ENCODE peak calls at places on chromosomes 7 and 10, in seven cellular contexts. O is psoas muscle, B is GM23338, V is spleen, Q is astrocyte, H is IMR-90, A is PC-3. G is an unnamed sample. For H3K36me3, the result is how much of the 10 kb centered on the place peaks cover.

GRCh38 chr10:97731346-97732051 is 5.4 kb upstream of the ZFYVE27 start:
- DNase-seq in V (no peak), O (peak), B (peak), H (peak), Q (peak), A (peak), G (peak)

GRCh38 chr7:106736508-106737201 is 75.7 kb upstream of the CCDC71L start:
- DNase-seq in A (peak), B (peak), H (peak), V (no peak), Q (peak), O (no peak), G (no peak)

GRCh38 chr7:18420758-18421157 is 74.8 kb upstream of the HDAC9 start:
- DNase-seq in B (no peak), O (no peak), V (no peak), H (peak), A (no peak), Q (peak), G (no peak)

GRCh38 chr7:133545613-133546012 is 292.7 kb downstream of the EXOC4 start:
- DNase-seq in V (no peak), Q (peak), O (no peak), A (peak), H (peak), B (no peak), G (no peak)

GRCh38 chr10:124576526-124577420 is 115.2 kb downstream of the LHPP start:
- DNase-seq in O (no peak), Q (no peak), H (no peak), V (peak), B (no peak), A (no peak), G (no peak)

GRCh38 chr7:137961200-137962177 is 40.4 kb downstream of the CREB3L2 start:
- DNase-seq in Q (peak), A (no peak), O (no peak), V (no peak), H (peak), B (no peak), G (no peak)

GRCh38 chr10:78053201-78053868 is 19.7 kb downstream of the RPS24 start:
- DNase-seq in O (no peak), B (no peak), H (peak), V (no peak), A (peak), Q (peak), G (no peak)

GRCh38 chr10:69483988-69484387 is 32.7 kb downstream of the TSPAN15 start:
- DNase-seq in Q (no peak), A (no peak), V (no peak), B (no peak), H (no peak), O (no peak), G (no peak)

GRCh38 chr10:22483132-22483531 is 137.8 kb downstream of the SPAG6 start:
- DNase-seq in B (no peak), Q (no peak), V (no peak), O (no peak), A (no peak), H (no peak), G (no peak)

GRCh38 chr10:77877461-77878344 is 48.9 kb downstream of the DLG5 start:
- DNase-seq in Q (peak), A (no peak), O (peak), B (peak), H (peak), V (peak), G (no peak)

DNA sequence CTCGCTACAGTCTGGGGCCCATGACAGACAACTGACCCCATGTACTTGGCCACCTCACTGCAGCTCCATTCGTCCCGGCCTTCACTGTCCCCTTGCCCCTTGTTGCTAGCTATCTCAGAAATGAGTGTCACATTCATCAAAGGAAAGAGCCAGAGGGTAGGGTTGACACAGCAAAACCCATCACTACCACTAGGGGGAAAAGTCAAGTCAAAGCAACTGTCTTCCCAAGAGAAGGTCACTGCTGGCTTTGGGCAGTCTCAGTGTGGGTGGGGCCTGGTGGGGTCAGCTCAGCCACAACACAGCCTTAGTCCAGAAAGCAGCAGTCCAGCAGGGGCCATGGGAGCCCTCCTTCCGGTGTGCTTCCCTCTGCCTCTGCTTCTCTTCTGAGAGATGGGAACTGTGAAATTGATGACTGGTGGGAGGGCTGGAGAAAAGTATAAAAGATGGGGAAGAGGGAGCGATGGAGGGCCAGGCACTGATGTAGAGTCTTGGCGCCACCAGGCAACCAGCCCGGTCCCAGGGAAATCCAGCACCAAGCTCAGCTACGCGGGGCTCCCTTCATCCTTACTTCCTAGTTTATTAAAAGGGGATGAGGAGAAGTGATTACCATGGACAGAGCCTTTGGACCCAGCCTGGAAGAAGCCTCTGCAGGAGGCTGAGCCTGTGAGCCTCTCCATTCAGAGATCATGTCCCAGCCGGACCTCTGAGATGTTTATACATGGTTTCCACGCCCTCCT is 58.0 kb downstream of the PLXNA4 start:
- DNase-seq in H (no peak), A (peak), B (peak), V (no peak), Q (no peak), O (no peak), G (no peak)
- TF ChIP-seq CTCF in H (peak), A (peak), B (peak), V (no peak), Q (no peak), O (no peak), G (peak)

GRCh38 chr10:73791871-73792400 is 6.5 kb downstream of the ZSWIM8 start:
- DNase-seq in Q (no peak), H (no peak), O (no peak), A (no peak), B (no peak), V (no peak), G (peak)

GRCh38 chr10:73796766-73797165 is 11.4 kb downstream of the ZSWIM8 start:
- DNase-seq in A (no peak), Q (no peak), H (no peak), V (no peak), O (no peak), B (no peak), G (peak)

GRCh38 chr10:73790886-73791625 is 5.7 kb downstream of the ZSWIM8 start:
- DNase-seq in Q (no peak), O (no peak), B (no peak), H (no peak), A (no peak), V (no peak), G (no peak)

GRCh38 chr10:73789659-73790055 is 4.3 kb downstream of the ZSWIM8 start:
- DNase-seq in O (no peak), B (no peak), Q (no peak), H (no peak), V (no peak), A (no peak), G (no peak)

DNA sequence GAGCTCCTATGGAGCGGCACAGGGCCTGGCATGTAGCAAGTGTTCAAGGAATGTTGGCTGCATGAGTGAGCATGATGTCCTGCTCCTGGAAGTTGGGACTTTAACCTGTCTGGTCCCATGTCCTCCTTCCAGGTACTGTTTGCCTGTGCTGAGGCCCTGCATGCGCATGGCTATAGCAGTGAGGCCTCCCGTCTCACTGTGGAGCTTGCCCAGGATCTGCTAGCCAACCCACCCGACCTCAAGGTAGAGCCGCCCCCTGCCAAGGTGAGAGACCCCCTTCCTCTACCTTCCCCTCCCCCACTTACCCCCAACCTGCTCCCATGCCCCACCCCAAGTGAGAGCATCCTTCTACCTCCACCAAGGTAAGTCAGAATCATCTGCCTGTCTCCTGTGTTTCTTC is 8.1 kb downstream of the ZSWIM8 start:
- DNase-seq in Q (no peak), B (no peak), H (no peak), A (no peak), V (no peak), O (no peak), G (no peak)
- H3K36me3 ChIP-seq in Q (under half), B (under half), H (half or more), A (half or more), V (half or more), O (half or more), G (under half)

GRCh38 chr7:130037703-130038102 is 13.5 kb downstream of the ZC3HC1 start:
- DNase-seq in Q (no peak), V (no peak), B (no peak), A (peak), H (peak), O (no peak), G (no peak)
- TF ChIP-seq CTCF in Q (peak), V (no peak), B (no peak), A (peak), H (peak), O (peak), G (peak)

GRCh38 chr7:127367679-127368078 is 24.8 kb downstream of the ZNF800 start:
- DNase-seq in O (no peak), H (no peak), Q (no peak), B (no peak), V (no peak), A (no peak), G (no peak)
- H3K36me3 ChIP-seq in O (half or more), H (under half), Q (under half), B (under half), V (half or more), A (under half), G (under half)

DNA sequence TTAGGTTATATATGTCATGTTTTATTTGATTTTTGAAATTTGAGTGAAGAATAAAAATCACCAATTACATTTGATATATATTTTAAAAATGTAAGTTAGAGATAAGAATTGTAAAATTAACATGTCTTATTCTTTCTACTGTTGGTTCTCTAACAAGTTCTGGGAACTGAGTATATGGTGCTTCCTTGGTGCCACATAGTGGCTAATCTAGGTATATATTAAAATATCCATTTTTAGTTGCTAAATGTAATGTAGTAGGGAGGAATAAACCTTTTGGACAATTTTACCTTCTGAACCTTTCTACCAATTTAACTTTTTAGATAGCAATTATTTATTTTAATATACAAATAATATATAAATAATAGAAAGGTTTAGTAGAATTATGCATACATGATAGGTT is 17.5 kb downstream of the CFAP69 start:
- DNase-seq in Q (no peak), V (no peak), O (no peak), B (peak), H (peak), A (peak), G (no peak)
- TF ChIP-seq CTCF in Q (peak), V (peak), O (peak), B (peak), H (peak), A (peak), G (peak)

DNA sequence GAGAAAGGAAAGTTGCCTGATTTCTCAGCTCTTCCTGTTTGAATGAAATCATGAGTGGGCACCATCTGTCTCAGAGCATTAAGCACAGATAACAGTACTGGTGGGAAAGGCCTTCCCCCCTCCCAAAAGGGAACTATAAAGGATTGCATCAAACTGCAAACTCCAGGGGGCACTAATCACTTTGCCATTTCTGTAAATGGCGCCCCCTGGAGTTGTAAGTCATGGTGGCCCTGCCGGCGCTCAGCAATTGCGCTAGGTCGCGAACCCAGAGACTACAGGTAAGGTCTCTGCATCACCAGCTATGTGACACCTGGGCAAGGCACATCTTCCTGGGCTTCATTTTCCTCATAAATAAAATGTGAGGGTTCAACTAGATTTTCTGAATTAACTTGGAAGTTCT is 11.1 kb downstream of the LRRC4 start:
- DNase-seq in A (no peak), B (peak), O (no peak), V (no peak), H (no peak), Q (no peak), G (no peak)
- H3K36me3 ChIP-seq in A (under half), B (under half), O (under half), V (half or more), H (under half), Q (under half), G (under half)

DNA sequence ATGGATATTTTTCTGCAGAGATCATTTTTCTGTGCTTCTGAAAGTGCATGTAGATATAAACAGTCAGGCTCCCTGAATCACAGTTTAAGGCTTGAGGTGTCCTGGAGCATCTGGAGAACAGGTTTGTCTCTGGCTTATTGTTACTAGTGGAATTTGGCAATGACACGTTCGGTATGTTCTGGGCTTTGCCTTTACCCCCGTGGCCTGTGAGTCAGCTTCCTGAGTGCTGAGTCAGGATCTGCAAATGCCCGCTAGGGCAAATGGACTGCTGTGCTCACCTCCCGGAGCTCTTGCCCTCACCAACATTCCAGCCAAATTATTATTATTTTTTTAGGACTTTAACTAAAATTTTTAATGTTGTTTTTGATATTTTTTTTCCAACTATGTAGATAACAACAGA is 192.5 kb upstream of the PRSS1 start:
- DNase-seq in H (peak), O (peak), B (peak), V (no peak), Q (peak), A (peak), G (peak)
- TF ChIP-seq CTCF in H (peak), O (peak), B (no peak), V (peak), Q (peak), A (no peak), G (peak)

G was measured in right lobe of liver.